ENCODE peak calls at places on chromosomes 7 and 10, in seven cellular contexts. One of them, this sample, is unnamed.
A peak's percentile ranks its signal among the peaks of the same experiment; 100 is the strongest.

GRCh38 chr10:53990799-53991238 is 810.2 kb downstream of the PCDH15 start:
- DNase-seq in lower leg skin: no peak
- DNase-seq in nephron progenitor cell: no peak
- DNase-seq in NCI-H2081: no peak
- DNase-seq in NCI-H1694: no peak
- DNase-seq in colonic mucosa: no peak
- DNase-seq in NCI-H146: no peak
- DNase-seq in this sample: no peak

GRCh38 chr10:78817804-78818203 is 251.0 kb upstream of the ZMIZ1 start:
- DNase-seq in lower leg skin: no peak
- DNase-seq in NCI-H2081: no peak
- DNase-seq in colonic mucosa: no peak
- DNase-seq in nephron progenitor cell: no peak
- DNase-seq in NCI-H1694: no peak
- DNase-seq in NCI-H146: no peak
- DNase-seq in this sample: no peak

GRCh38 chr7:22663721-22664120 is 63.3 kb upstream of the IL6 start:
- DNase-seq in NCI-H1694: no peak
- DNase-seq in NCI-H2081: no peak
- DNase-seq in NCI-H146: no peak
- DNase-seq in lower leg skin: no peak
- DNase-seq in nephron progenitor cell: no peak
- DNase-seq in colonic mucosa: no peak
- DNase-seq in this sample: no peak

GRCh38 chr10:110918269-110918632 is 729 bp downstream of the BBIP1 start:
- DNase-seq in colonic mucosa: peak; percentile 97
- DNase-seq in NCI-H1694: peak; percentile 44
- DNase-seq in nephron progenitor cell: peak; percentile 96
- DNase-seq in lower leg skin: peak; percentile 97
- DNase-seq in NCI-H2081: no peak
- DNase-seq in NCI-H146: peak; percentile 90
- DNase-seq in this sample: peak; percentile 97

GRCh38 chr10:7572435-7572834 is 94.3 kb downstream of the ITIH5 start:
- DNase-seq in lower leg skin: peak; percentile 23
- DNase-seq in colonic mucosa: no peak
- DNase-seq in NCI-H1694: no peak
- DNase-seq in NCI-H146: no peak
- DNase-seq in NCI-H2081: no peak
- DNase-seq in nephron progenitor cell: no peak
- DNase-seq in this sample: no peak

GRCh38 chr7:122488241-122488640 is 183.7 kb upstream of the FEZF1 start:
- DNase-seq in lower leg skin: no peak
- DNase-seq in NCI-H146: no peak
- DNase-seq in NCI-H1694: no peak
- DNase-seq in NCI-H2081: no peak
- DNase-seq in nephron progenitor cell: no peak
- DNase-seq in colonic mucosa: no peak
- DNase-seq in this sample: no peak

GRCh38 chr10:71635251-71635866 is 84.2 kb downstream of the C10orf105 start:
- DNase-seq in lower leg skin: no peak
- DNase-seq in NCI-H2081: no peak
- DNase-seq in NCI-H146: peak; percentile 35
- DNase-seq in nephron progenitor cell: no peak
- DNase-seq in NCI-H1694: no peak
- DNase-seq in colonic mucosa: peak; percentile 41
- DNase-seq in this sample: no peak

GRCh38 chr10:28279878-28280277 is 23.0 kb downstream of the MPP7 start:
- DNase-seq in colonic mucosa: no peak
- DNase-seq in NCI-H2081: no peak
- DNase-seq in lower leg skin: no peak
- DNase-seq in NCI-H146: no peak
- DNase-seq in nephron progenitor cell: no peak
- DNase-seq in NCI-H1694: no peak
- DNase-seq in this sample: no peak

GRCh38 chr7:158527902-158528502 is 59.6 kb downstream of the PTPRN2 start:
- DNase-seq in nephron progenitor cell: no peak
- DNase-seq in NCI-H1694: no peak
- DNase-seq in lower leg skin: no peak
- DNase-seq in colonic mucosa: no peak
- DNase-seq in NCI-H2081: peak; percentile 70
- DNase-seq in NCI-H146: no peak
- DNase-seq in this sample: no peak

GRCh38 chr7:19262794-19263193 is 117.6 kb upstream of the FERD3L start:
- DNase-seq in NCI-H1694: no peak
- DNase-seq in NCI-H146: no peak
- DNase-seq in NCI-H2081: no peak
- DNase-seq in colonic mucosa: no peak
- DNase-seq in nephron progenitor cell: no peak
- DNase-seq in lower leg skin: no peak
- DNase-seq in this sample: no peak

GRCh38 chr10:26714816-26715487 is 17.5 kb downstream of the PDSS1 start:
- DNase-seq in NCI-H2081: no peak
- DNase-seq in NCI-H1694: no peak
- DNase-seq in NCI-H146: no peak
- DNase-seq in nephron progenitor cell: no peak
- DNase-seq in colonic mucosa: peak; percentile 81
- DNase-seq in lower leg skin: no peak
- DNase-seq in this sample: no peak

GRCh38 chr10:78267598-78267997 is 233.9 kb downstream of the RPS24 start:
- DNase-seq in NCI-H1694: no peak
- DNase-seq in NCI-H2081: no peak
- DNase-seq in lower leg skin: no peak
- DNase-seq in nephron progenitor cell: no peak
- DNase-seq in colonic mucosa: no peak
- DNase-seq in NCI-H146: no peak
- DNase-seq in this sample: no peak

GRCh38 chr7:129667116-129667515 is 55.6 kb downstream of the NRF1 start:
- DNase-seq in NCI-H1694: no peak
- DNase-seq in nephron progenitor cell: no peak
- DNase-seq in NCI-H146: no peak
- DNase-seq in NCI-H2081: no peak
- DNase-seq in lower leg skin: no peak
- DNase-seq in colonic mucosa: no peak
- DNase-seq in this sample: no peak

GRCh38 chr7:101410743-101411476 is 48.2 kb downstream of the COL26A1 start:
- DNase-seq in nephron progenitor cell: peak; percentile 80
- DNase-seq in colonic mucosa: peak; percentile 26
- DNase-seq in NCI-H146: no peak
- DNase-seq in NCI-H1694: no peak
- DNase-seq in lower leg skin: no peak
- DNase-seq in NCI-H2081: no peak
- DNase-seq in this sample: peak; percentile 66